ENCODE peak calls at places on chromosomes 6 and 20, in seven cellular contexts. One of them, this sample, is unnamed.

GRCh38 chr6:112760831-112761230 is 413.7 kb downstream of the RFPL4B start:
- DNase-seq in NCI-H1694 treated with DMSO at 0.1 percent for 48 hours: no peak
- DNase-seq in naive thymus-derived CD8-positive, alpha-beta T cell: no peak
- DNase-seq in BJ: no peak
- DNase-seq in naive B cell: no peak
- DNase-seq in naive thymus-derived CD4-positive, alpha-beta T cell: no peak
- DNase-seq in GM23338: no peak
- DNase-seq in this sample: no peak

GRCh38 chr20:1805161-1805581 is 90.0 kb upstream of the SIRPA start:
- DNase-seq in NCI-H1694 treated with DMSO at 0.1 percent for 48 hours: no peak
- DNase-seq in naive thymus-derived CD8-positive, alpha-beta T cell: no peak
- DNase-seq in BJ: no peak
- DNase-seq in naive B cell: no peak
- DNase-seq in naive thymus-derived CD4-positive, alpha-beta T cell: no peak
- DNase-seq in GM23338: peak; percentile 54
- DNase-seq in this sample: peak; percentile 52

GRCh38 chr20:41697861-41698559 is 79.8 kb upstream of the CHD6 start:
- DNase-seq in NCI-H1694 treated with DMSO at 0.1 percent for 48 hours: peak; percentile 8
- DNase-seq in naive thymus-derived CD8-positive, alpha-beta T cell: peak; percentile 14
- DNase-seq in BJ: no peak
- DNase-seq in naive B cell: peak; percentile 14
- DNase-seq in naive thymus-derived CD4-positive, alpha-beta T cell: peak; percentile 37
- DNase-seq in GM23338: peak; percentile 77
- DNase-seq in this sample: no peak

GRCh38 chr20:54475334-54476287 is at the start of gene DOK5:
- DNase-seq in NCI-H1694 treated with DMSO at 0.1 percent for 48 hours: no peak
- DNase-seq in naive thymus-derived CD8-positive, alpha-beta T cell: no peak
- DNase-seq in BJ: no peak
- DNase-seq in naive B cell: no peak
- DNase-seq in naive thymus-derived CD4-positive, alpha-beta T cell: no peak
- DNase-seq in GM23338: peak; percentile 80
- DNase-seq in this sample: no peak

GRCh38 chr6:26501482-26501986 is 1.4 kb downstream of the BTN1A1 start:
- DNase-seq in NCI-H1694 treated with DMSO at 0.1 percent for 48 hours: no peak
- DNase-seq in naive thymus-derived CD8-positive, alpha-beta T cell: peak; percentile 22
- DNase-seq in BJ: no peak
- DNase-seq in naive B cell: peak; percentile 47
- DNase-seq in naive thymus-derived CD4-positive, alpha-beta T cell: peak; percentile 32
- DNase-seq in GM23338: peak; percentile 77
- DNase-seq in this sample: no peak

GRCh38 chr20:57020364-57020763 is 246.1 kb downstream of the BMP7 start:
- DNase-seq in NCI-H1694 treated with DMSO at 0.1 percent for 48 hours: no peak
- DNase-seq in naive thymus-derived CD8-positive, alpha-beta T cell: no peak
- DNase-seq in BJ: no peak
- DNase-seq in naive B cell: no peak
- DNase-seq in naive thymus-derived CD4-positive, alpha-beta T cell: no peak
- DNase-seq in GM23338: no peak
- DNase-seq in this sample: no peak

GRCh38 chr6:39821739-39822532 is 29.8 kb downstream of the DAAM2 start:
- DNase-seq in NCI-H1694 treated with DMSO at 0.1 percent for 48 hours: no peak
- DNase-seq in naive thymus-derived CD8-positive, alpha-beta T cell: no peak
- DNase-seq in BJ: no peak
- DNase-seq in naive B cell: no peak
- DNase-seq in naive thymus-derived CD4-positive, alpha-beta T cell: no peak
- DNase-seq in GM23338: peak; percentile 17
- DNase-seq in this sample: no peak

GRCh38 chr6:90364291-90364690 is 67.6 kb upstream of the BACH2 start:
- DNase-seq in NCI-H1694 treated with DMSO at 0.1 percent for 48 hours: no peak
- DNase-seq in naive thymus-derived CD8-positive, alpha-beta T cell: no peak
- DNase-seq in BJ: no peak
- DNase-seq in naive B cell: no peak
- DNase-seq in naive thymus-derived CD4-positive, alpha-beta T cell: no peak
- DNase-seq in GM23338: no peak
- DNase-seq in this sample: no peak

GRCh38 chr6:136289327-136289578 is 393 bp downstream of the BCLAF1 start:
- DNase-seq in NCI-H1694 treated with DMSO at 0.1 percent for 48 hours: peak; percentile 68
- DNase-seq in naive thymus-derived CD8-positive, alpha-beta T cell: peak; percentile 94
- DNase-seq in BJ: no peak
- DNase-seq in naive B cell: peak; percentile 94
- DNase-seq in naive thymus-derived CD4-positive, alpha-beta T cell: peak; percentile 95
- DNase-seq in GM23338: peak; percentile 95
- DNase-seq in this sample: peak; percentile 66

GRCh38 chr6:116073765-116074450 is 13.2 kb upstream of the FRK start:
- DNase-seq in NCI-H1694 treated with DMSO at 0.1 percent for 48 hours: no peak
- DNase-seq in naive thymus-derived CD8-positive, alpha-beta T cell: no peak
- DNase-seq in BJ: peak; percentile 40
- DNase-seq in naive B cell: no peak
- DNase-seq in naive thymus-derived CD4-positive, alpha-beta T cell: no peak
- DNase-seq in GM23338: no peak
- DNase-seq in this sample: no peak

GRCh38 chr6:49052901-49053300 is 410.2 kb downstream of the MMUT start:
- DNase-seq in NCI-H1694 treated with DMSO at 0.1 percent for 48 hours: no peak
- DNase-seq in naive thymus-derived CD8-positive, alpha-beta T cell: no peak
- DNase-seq in BJ: no peak
- DNase-seq in naive B cell: no peak
- DNase-seq in naive thymus-derived CD4-positive, alpha-beta T cell: no peak
- DNase-seq in GM23338: no peak
- DNase-seq in this sample: no peak

This sample was measured in ascending aorta.